ENCODE peak calls at places on chromosomes 6 and 20, in four cellular contexts. T is HepG2, L is GM12878, O is K562. K is an unnamed sample.

GRCh38 chr6:83198486-83199172 is 5.5 kb downstream of the RWDD2A start:
- DNase-seq in T (no peak), L (no peak), O (no peak), K (no peak)

GRCh38 chr6:94289131-94289530 is 869.8 kb upstream of the EPHA7 start:
- DNase-seq in T (no peak), L (no peak), O (no peak), K (no peak)

GRCh38 chr6:28811873-28812272 is 111.9 kb downstream of the TRIM27 start:
- DNase-seq in T (peak), L (no peak), O (peak), K (peak)

GRCh38 chr6:6803180-6803978 is 214.9 kb downstream of the LY86 start:
- DNase-seq in T (no peak), L (no peak), O (no peak), K (peak)

GRCh38 chr6:51495806-51496380 is 591.5 kb downstream of the PKHD1 start:
- DNase-seq in T (no peak), L (no peak), O (no peak), K (no peak)

GRCh38 chr20:58963060-58963584 is 17.9 kb upstream of the NELFCD start:
- DNase-seq in T (no peak), L (no peak), O (no peak), K (no peak)

GRCh38 chr6:93549868-93550267 is 130.5 kb upstream of the EPHA7 start:
- DNase-seq in T (no peak), L (no peak), O (no peak), K (no peak)

GRCh38 chr6:106692112-106692822 is 62.9 kb downstream of the QRSL1 start:
- DNase-seq in T (no peak), L (no peak), O (no peak), K (peak)

GRCh38 chr6:21560249-21560648 is 33.3 kb upstream of the SOX4 start:
- DNase-seq in T (no peak), L (no peak), O (no peak), K (no peak)

GRCh38 chr20:41408131-41408789 is 41.6 kb upstream of the EMILIN3 start:
- DNase-seq in T (no peak), L (peak), O (no peak), K (no peak)

GRCh38 chr6:170026272-170027110 is 264.4 kb downstream of the DLL1 start:
- DNase-seq in T (no peak), L (no peak), O (no peak), K (no peak)

GRCh38 chr6:49423817-49424216 is 39.2 kb downstream of the MMUT start:
- DNase-seq in T (no peak), L (no peak), O (no peak), K (peak)

GRCh38 chr20:63641146-63641791 is 12.0 kb downstream of the STMN3 start:
- DNase-seq in T (no peak), L (no peak), O (peak), K (no peak)

GRCh38 chr20:43767686-43768474 is 41.1 kb upstream of the GTSF1L start:
- DNase-seq in T (no peak), L (no peak), O (no peak), K (no peak)

GRCh38 chr6:25535302-25536225 is 116.5 kb upstream of the SCGN start:
- DNase-seq in T (no peak), L (no peak), O (peak), K (no peak)

GRCh38 chr6:158050107-158050735 is 68.6 kb downstream of the SYNJ2 start:
- DNase-seq in T (no peak), L (no peak), O (no peak), K (no peak)

GRCh38 chr6:157925771-157926170 is 55.9 kb upstream of the SYNJ2 start:
- DNase-seq in T (no peak), L (no peak), O (no peak), K (no peak)

GRCh38 chr20:63431944-63432343 is 40.5 kb downstream of the KCNQ2 start:
- DNase-seq in T (no peak), L (no peak), O (no peak), K (peak)

GRCh38 chr6:7236312-7237209 is 76.4 kb downstream of the SSR1 start:
- DNase-seq in T (no peak), L (peak), O (peak), K (no peak)

GRCh38 chr6:168650686-168651085 is 209.7 kb downstream of the SMOC2 start:
- DNase-seq in T (no peak), L (no peak), O (no peak), K (no peak)

GRCh38 chr6:168136001-168136400 is 57.0 kb upstream of the FRMD1 start:
- DNase-seq in T (no peak), L (no peak), O (no peak), K (no peak)

GRCh38 chr20:57680934-57681914 is 28.6 kb downstream of the PMEPA1 start:
- DNase-seq in T (no peak), L (peak), O (no peak), K (no peak)

GRCh38 chr20:38426006-38426405 is 9.1 kb downstream of the SNHG17 start:
- DNase-seq in T (peak), L (no peak), O (peak), K (peak)

GRCh38 chr6:2038096-2038495 is 207.3 kb downstream of the GMDS start:
- DNase-seq in T (no peak), L (no peak), O (no peak), K (no peak)

GRCh38 chr6:19538086-19538485 is 299.1 kb upstream of the ID4 start:
- DNase-seq in T (no peak), L (no peak), O (no peak), K (no peak)

GRCh38 chr20:39795401-39796272 is 833.5 kb downstream of the DHX35 start:
- DNase-seq in T (no peak), L (no peak), O (no peak), K (no peak)

GRCh38 chr20:63574156-63574828 is at the start of gene HELZ2:
- DNase-seq in T (peak), L (no peak), O (peak), K (peak)

DNA sequence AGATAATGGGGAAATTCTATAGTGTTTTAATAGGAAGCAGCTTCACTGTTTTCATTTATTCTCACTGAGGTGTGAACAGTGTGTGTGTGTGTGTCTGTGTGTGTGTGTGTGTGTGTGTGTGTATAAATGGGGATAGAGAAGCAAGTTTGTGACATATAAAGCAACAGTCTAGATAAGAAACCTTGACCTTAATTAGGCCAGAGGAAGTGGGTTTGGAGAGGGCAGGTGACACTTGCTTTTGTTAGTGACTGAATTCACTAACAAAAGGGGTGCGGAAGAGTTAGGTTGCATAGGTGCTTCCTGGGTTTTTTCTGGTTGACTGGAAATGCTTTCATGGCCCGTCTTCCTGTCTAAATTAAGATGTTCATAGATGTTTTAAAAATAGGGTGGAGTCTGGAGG is 515.7 kb upstream of the FLRT3 start:
- DNase-seq in T (no peak), L (peak), O (no peak), K (no peak)
- TF ChIP-seq POLR2AphosphoS2 in T (no peak), L (no peak), O (no peak), K (no peak)

GRCh38 chr6:27248783-27249182 is 1.3 kb downstream of the PRSS16 start:
- DNase-seq in T (no peak), L (no peak), O (no peak), K (no peak)

GRCh38 chr6:27250277-27250954 is 2.9 kb downstream of the PRSS16 start:
- DNase-seq in T (no peak), L (no peak), O (no peak), K (no peak)

GRCh38 chr6:27254566-27254965 is 7.1 kb downstream of the PRSS16 start:
- DNase-seq in T (no peak), L (no peak), O (no peak), K (no peak)

GRCh38 chr6:27250955-27251671 is 3.6 kb downstream of the PRSS16 start:
- DNase-seq in T (no peak), L (peak), O (peak), K (peak)

GRCh38 chr6:27251672-27252251 is 4.3 kb downstream of the PRSS16 start:
- DNase-seq in T (no peak), L (peak), O (peak), K (peak)
- TF ChIP-seq POLR2AphosphoS2 in T (no peak), L (no peak), O (no peak), K (no peak)

GRCh38 chr6:136526196-136526930 is 23.9 kb downstream of the MAP7 start:
- DNase-seq in T (peak), L (no peak), O (peak), K (peak)
- TF ChIP-seq POLR2AphosphoS2 in T (no peak), L (no peak), O (no peak), K (no peak)

DNA sequence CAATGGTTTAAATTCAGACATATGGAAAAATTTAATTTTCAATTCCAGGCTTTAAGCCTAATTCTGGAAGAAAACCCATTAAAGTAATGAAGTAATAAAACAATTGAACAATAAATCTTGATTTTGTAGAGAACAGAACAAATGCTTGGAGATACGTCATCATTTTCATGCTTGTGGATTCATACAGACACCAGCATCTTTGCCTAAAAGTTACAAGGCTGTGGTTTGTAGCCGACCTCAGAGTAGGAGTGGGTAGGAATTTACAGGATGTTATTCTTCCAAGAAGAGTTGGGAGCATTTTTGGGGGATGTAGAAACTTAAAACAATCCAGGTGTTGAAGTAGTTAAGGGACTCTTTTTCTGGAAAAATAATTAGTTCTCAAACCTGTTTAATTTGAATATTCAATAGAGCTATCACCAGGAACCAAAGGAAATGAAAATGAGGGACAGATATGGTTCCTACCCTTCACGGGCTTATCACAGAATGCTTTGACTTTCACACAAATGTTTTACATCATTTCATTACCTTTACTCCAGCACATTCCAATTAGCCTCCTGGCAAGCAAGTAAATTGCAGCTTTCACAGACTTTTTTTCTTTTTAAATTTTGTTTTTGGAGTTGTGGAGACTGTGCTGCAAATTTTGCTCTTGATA is 35.1 kb downstream of the PLEKHG1 start:
- DNase-seq in T (no peak), L (no peak), O (no peak), K (no peak)
- TF ChIP-seq POLR2AphosphoS2 in T (no peak), L (no peak), O (no peak), K (no peak)

DNA sequence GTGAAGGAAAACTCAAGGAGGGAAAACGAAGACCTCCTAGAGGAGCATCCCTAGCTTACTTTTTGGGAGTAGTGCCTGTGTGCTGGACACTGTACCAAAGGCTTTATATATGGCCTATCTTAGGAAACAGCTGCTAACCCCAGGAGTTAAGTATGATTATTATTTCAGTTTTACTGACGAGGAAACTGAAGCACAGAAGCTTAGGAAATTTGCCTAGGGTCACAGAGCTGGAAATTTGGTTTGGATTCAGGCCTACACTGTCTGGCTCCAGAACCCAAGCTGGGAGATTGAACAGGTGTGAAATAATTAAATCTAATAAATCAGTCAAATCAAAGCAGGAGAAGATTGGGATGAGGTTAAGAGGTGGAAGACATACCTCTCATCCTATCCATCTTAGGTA is 78.0 kb downstream of the SLX4IP start:
- DNase-seq in T (no peak), L (no peak), O (no peak), K (no peak)
- TF ChIP-seq POLR2AphosphoS2 in T (no peak), L (no peak), O (no peak), K (no peak)

K was measured in A549.